ENCODE peak calls at places on chromosome 1, in ten cellular contexts. L is ovary, O is tibial nerve, U is HCT116, V is breast epithelium, C is K562, M is IMR-90, F is adrenal gland, Y is A549, T is body of pancreas. J is an unnamed sample.

GRCh38 chr1:39735731-39736130 is 3.0 kb upstream of the PPIE start:
- DNase-seq in U (no peak), C (no peak), L (no peak), V (no peak), M (no peak), T (no peak), O (no peak), F (no peak), Y (no peak), J (no peak)

GRCh38 chr1:15975358-15975804 is 520 bp downstream of the ZBTB17 start:
- DNase-seq in U (no peak), V (no peak), O (no peak), T (no peak), F (peak), C (peak), M (peak), L (no peak), Y (peak), J (peak)

GRCh38 chr1:67803380-67804279 is 29.6 kb downstream of the GNG12 start:
- DNase-seq in U (no peak), Y (no peak), C (no peak), F (no peak), T (no peak), V (no peak), O (no peak), M (no peak), L (no peak), J (no peak)

GRCh38 chr1:21468597-21468996 is 28.7 kb downstream of the NBPF3 start:
- DNase-seq in C (peak), M (peak), U (no peak), T (no peak), F (no peak), Y (no peak), V (no peak), O (no peak), L (no peak), J (no peak)

GRCh38 chr1:169812131-169812530 is 17.4 kb upstream of the METTL18 start:
- DNase-seq in L (no peak), M (no peak), U (no peak), F (no peak), V (no peak), C (no peak), Y (no peak), O (no peak), T (no peak), J (no peak)

GRCh38 chr1:109277434-109278204 is 5.3 kb downstream of the PSRC1 start:
- DNase-seq in F (peak), C (peak), Y (peak), T (peak), U (peak), V (no peak), M (peak), L (peak), O (peak), J (peak)

GRCh38 chr1:246067432-246068021 is 439.6 kb downstream of the SMYD3 start:
- DNase-seq in U (no peak), V (no peak), F (no peak), L (no peak), Y (no peak), C (no peak), M (peak), O (no peak), T (no peak), J (no peak)

GRCh38 chr1:114345930-114346479 is 165.0 kb downstream of the TRIM33 start:
- DNase-seq in O (no peak), F (peak), T (peak), V (no peak), L (peak), C (peak), Y (peak), U (no peak), M (no peak), J (no peak)

GRCh38 chr1:209505044-209505443 is 78.5 kb upstream of the CAMK1G start:
- DNase-seq in T (no peak), F (no peak), C (no peak), U (no peak), L (no peak), V (no peak), Y (no peak), O (no peak), M (peak), J (no peak)

GRCh38 chr1:148160421-148161251 is 8.6 kb upstream of the NBPF11 start:
- DNase-seq in V (no peak), O (no peak), Y (no peak), L (no peak), T (no peak), C (peak), M (no peak), F (no peak), U (no peak), J (no peak)

GRCh38 chr1:204623894-204624361 is 61.6 kb downstream of the LRRN2 start:
- DNase-seq in Y (peak), V (no peak), C (peak), O (no peak), U (peak), L (no peak), T (no peak), F (no peak), M (no peak), J (no peak)

GRCh38 chr1:150695561-150695960 is 1.4 kb downstream of the GOLPH3L start:
- DNase-seq in C (no peak), V (no peak), T (no peak), Y (no peak), O (no peak), F (no peak), M (peak), L (no peak), U (no peak), J (no peak)

GRCh38 chr1:150696995-150697927 is at the start of gene GOLPH3L:
- DNase-seq in T (peak), V (peak), M (peak), Y (peak), C (peak), U (peak), F (peak), O (peak), L (peak), J (peak)

GRCh38 chr1:150692720-150693119 is 4.2 kb downstream of the GOLPH3L start:
- DNase-seq in T (no peak), U (no peak), C (no peak), Y (no peak), F (no peak), M (peak), L (no peak), V (no peak), O (no peak), J (no peak)

GRCh38 chr1:150696590-150696989 is 364 bp downstream of the GOLPH3L start:
- DNase-seq in O (no peak), M (no peak), L (no peak), F (no peak), Y (no peak), U (no peak), T (no peak), V (no peak), C (peak), J (no peak)

GRCh38 chr1:150696151-150696550 is 803 bp downstream of the GOLPH3L start:
- DNase-seq in U (no peak), T (no peak), F (no peak), C (no peak), Y (no peak), O (no peak), L (no peak), M (no peak), V (no peak), J (no peak)
- TF ChIP-seq POLR2A in U (no peak), T (no peak), F (no peak), C (no peak), Y (no peak), O (no peak), L (no peak), M (no peak), V (no peak), J (no peak)

DNA sequence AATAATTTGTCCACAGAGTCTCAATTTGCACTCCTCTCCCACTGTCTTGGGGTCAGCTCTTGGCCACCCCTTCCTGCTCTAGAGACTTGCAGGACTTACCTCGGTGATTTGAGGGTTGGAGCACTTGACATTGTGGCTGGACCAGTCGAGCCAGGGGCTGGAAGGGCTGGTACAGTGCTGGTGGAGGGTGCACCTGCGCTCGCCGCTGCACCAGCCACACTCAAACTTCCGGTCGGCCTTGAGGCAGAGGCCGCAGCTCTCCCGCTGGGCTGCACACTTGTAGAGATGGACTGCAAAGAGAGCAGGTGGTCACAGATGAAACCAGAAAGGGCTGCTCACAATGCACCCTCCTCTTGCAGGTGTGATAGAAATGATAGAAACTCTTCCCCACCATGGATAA is 165.0 kb downstream of the PLXNA2 start:
- DNase-seq in V (no peak), F (no peak), M (no peak), T (no peak), U (no peak), C (no peak), O (no peak), Y (no peak), L (no peak), J (no peak)
- TF ChIP-seq POLR2A in V (no peak), F (no peak), M (no peak), T (no peak), U (no peak), C (no peak), O (no peak), Y (no peak), L (no peak), J (no peak)

DNA sequence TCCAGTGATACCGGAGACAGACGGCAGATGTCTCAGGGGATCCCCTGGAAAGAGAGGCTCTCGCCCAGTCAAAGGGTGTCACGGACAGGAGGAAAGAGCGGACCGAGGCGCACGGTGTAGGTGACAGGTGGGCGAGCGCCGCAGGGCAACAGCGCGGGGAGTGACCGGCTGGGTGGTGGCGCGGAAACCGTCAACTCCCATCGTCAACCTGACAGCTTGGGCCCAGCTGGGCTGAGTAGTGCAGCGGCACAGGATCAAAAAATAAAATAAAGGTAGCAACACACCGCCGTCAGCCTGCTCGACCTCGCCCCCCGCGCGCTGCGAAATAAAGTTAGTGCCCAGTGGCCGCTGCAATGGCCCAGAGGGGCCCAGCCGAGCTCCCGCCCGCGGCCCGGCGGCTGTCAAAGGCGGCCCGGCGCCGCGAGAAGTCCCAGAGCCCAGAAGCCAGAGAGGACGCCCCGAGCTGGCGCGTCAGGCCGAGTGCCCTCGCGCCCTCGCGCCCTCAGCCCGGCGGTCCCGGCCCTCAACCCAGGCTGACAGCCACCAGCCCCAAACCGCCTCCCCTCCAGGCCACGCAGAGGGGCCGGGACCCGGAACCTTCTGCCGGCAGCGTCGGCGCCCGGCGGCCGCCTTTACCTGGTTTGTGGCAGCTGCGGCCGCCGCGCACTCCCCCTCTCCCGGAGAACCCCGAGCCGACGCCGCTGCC is at the start of gene LYST:
- DNase-seq in C (peak), T (peak), M (peak), O (peak), L (peak), U (no peak), V (peak), F (peak), Y (peak), J (peak)
- TF ChIP-seq POLR2A in C (no peak), T (peak), M (no peak), O (no peak), L (no peak), U (no peak), V (no peak), F (peak), Y (no peak), J (peak)

GRCh38 chr1:94095112-94095637 is 25.8 kb downstream of the ABCA4 start:
- DNase-seq in O (peak), T (peak), F (peak), Y (no peak), U (no peak), C (no peak), L (peak), M (peak), V (peak), J (no peak)
- TF ChIP-seq POLR2A in O (no peak), T (no peak), F (no peak), Y (no peak), U (no peak), C (no peak), L (no peak), M (no peak), V (no peak), J (no peak)

GRCh38 chr1:207321790-207322530 is 482 bp downstream of the CD55 start:
- DNase-seq in Y (no peak), O (no peak), V (no peak), L (no peak), T (no peak), M (no peak), F (no peak), C (no peak), U (no peak), J (no peak)
- TF ChIP-seq POLR2A in Y (no peak), O (no peak), V (no peak), L (no peak), T (no peak), M (no peak), F (no peak), C (no peak), U (no peak), J (no peak)